ENCODE peak calls at places on chromosomes 3 and 15, in five cellular contexts. One of them, this sample, is unnamed. For H3K4me1, the result is how much of the 10 kb centered on the place peaks cover.

GRCh38 chr15:52483712-52484111 is 45.0 kb downstream of the MYO5A start:
- DNase-seq in neuronal stem cell: no peak
- DNase-seq in CD8-positive, alpha-beta T cell: no peak
- DNase-seq in uterus: no peak
- DNase-seq in A673: no peak
- DNase-seq in this sample: peak

GRCh38 chr3:197906850-197907187 is 43.2 kb upstream of the RPL35A start:
- DNase-seq in neuronal stem cell: no peak
- DNase-seq in CD8-positive, alpha-beta T cell: no peak
- DNase-seq in A673: no peak
- DNase-seq in uterus: no peak
- DNase-seq in this sample: no peak

GRCh38 chr3:3628676-3629328 is 170.4 kb upstream of the LRRN1 start:
- DNase-seq in neuronal stem cell: no peak
- DNase-seq in CD8-positive, alpha-beta T cell: no peak
- DNase-seq in uterus: no peak
- DNase-seq in A673: no peak
- DNase-seq in this sample: no peak

GRCh38 chr15:97652041-97652440 is 308.5 kb upstream of the ARRDC4 start:
- DNase-seq in neuronal stem cell: no peak
- DNase-seq in CD8-positive, alpha-beta T cell: no peak
- DNase-seq in A673: no peak
- DNase-seq in uterus: no peak
- DNase-seq in this sample: no peak

GRCh38 chr3:169760479-169760878 is 4.4 kb downstream of the TERC start:
- DNase-seq in CD8-positive, alpha-beta T cell: no peak
- DNase-seq in uterus: no peak
- DNase-seq in neuronal stem cell: no peak
- DNase-seq in A673: peak
- DNase-seq in this sample: no peak

GRCh38 chr3:138593488-138594149 is 441 bp downstream of the CEP70 start:
- DNase-seq in neuronal stem cell: no peak
- DNase-seq in A673: peak
- DNase-seq in CD8-positive, alpha-beta T cell: peak
- DNase-seq in uterus: no peak
- DNase-seq in this sample: no peak

GRCh38 chr3:141553055-141553454 is 66.2 kb downstream of the RASA2 start:
- DNase-seq in uterus: no peak
- DNase-seq in A673: no peak
- DNase-seq in neuronal stem cell: no peak
- DNase-seq in CD8-positive, alpha-beta T cell: peak
- DNase-seq in this sample: no peak

GRCh38 chr15:62742409-62743171 is 300.0 kb upstream of the TPM1 start:
- DNase-seq in A673: peak
- DNase-seq in uterus: peak
- DNase-seq in CD8-positive, alpha-beta T cell: peak
- DNase-seq in neuronal stem cell: peak
- DNase-seq in this sample: peak

GRCh38 chr3:123869165-123869564 is 15.0 kb downstream of the MYLK start:
- DNase-seq in A673: no peak
- DNase-seq in uterus: no peak
- DNase-seq in neuronal stem cell: no peak
- DNase-seq in CD8-positive, alpha-beta T cell: no peak
- DNase-seq in this sample: no peak

GRCh38 chr3:89256882-89257281 is 149.5 kb downstream of the EPHA3 start:
- DNase-seq in neuronal stem cell: no peak
- DNase-seq in CD8-positive, alpha-beta T cell: no peak
- DNase-seq in A673: no peak
- DNase-seq in uterus: no peak
- DNase-seq in this sample: no peak

GRCh38 chr3:142022381-142022780 is 127.0 kb downstream of the TFDP2 start:
- DNase-seq in A673: peak
- DNase-seq in neuronal stem cell: no peak
- DNase-seq in CD8-positive, alpha-beta T cell: no peak
- DNase-seq in uterus: no peak
- DNase-seq in this sample: no peak

GRCh38 chr3:69085543-69086132 is 901 bp downstream of the ARL6IP5 start:
- DNase-seq in neuronal stem cell: no peak
- DNase-seq in A673: no peak
- DNase-seq in CD8-positive, alpha-beta T cell: no peak
- DNase-seq in uterus: peak
- DNase-seq in this sample: peak

GRCh38 chr3:134621824-134622223 is 29.0 kb downstream of the KY start:
- DNase-seq in A673: no peak
- DNase-seq in CD8-positive, alpha-beta T cell: no peak
- DNase-seq in uterus: no peak
- DNase-seq in neuronal stem cell: no peak
- DNase-seq in this sample: no peak

GRCh38 chr3:189188466-189188865 is 16.7 kb downstream of the TPRG1 start:
- DNase-seq in A673: no peak
- DNase-seq in neuronal stem cell: no peak
- DNase-seq in uterus: no peak
- DNase-seq in CD8-positive, alpha-beta T cell: no peak
- DNase-seq in this sample: no peak

GRCh38 chr3:123422457-123422856 is 26.4 kb downstream of the ADCY5 start:
- DNase-seq in CD8-positive, alpha-beta T cell: no peak
- DNase-seq in A673: no peak
- DNase-seq in uterus: no peak
- DNase-seq in neuronal stem cell: no peak
- DNase-seq in this sample: no peak

GRCh38 chr3:52851348-52851747 is 16.5 kb upstream of the MUSTN1 start:
- DNase-seq in uterus: no peak
- DNase-seq in A673: peak
- DNase-seq in neuronal stem cell: peak
- DNase-seq in CD8-positive, alpha-beta T cell: peak
- DNase-seq in this sample: peak

GRCh38 chr3:51970606-51971300 is 3.1 kb downstream of the ABHD14B start:
- DNase-seq in CD8-positive, alpha-beta T cell: no peak
- DNase-seq in neuronal stem cell: no peak
- DNase-seq in uterus: no peak
- DNase-seq in A673: no peak
- DNase-seq in this sample: no peak

GRCh38 chr15:65209701-65210643 is 1.3 kb downstream of the CILP start:
- DNase-seq in CD8-positive, alpha-beta T cell: no peak
- DNase-seq in neuronal stem cell: no peak
- DNase-seq in uterus: no peak
- DNase-seq in A673: no peak
- DNase-seq in this sample: no peak

GRCh38 chr3:194686816-194687637 is 1.3 kb downstream of the FAM43A start:
- DNase-seq in neuronal stem cell: peak
- DNase-seq in CD8-positive, alpha-beta T cell: peak
- DNase-seq in A673: peak
- DNase-seq in uterus: peak
- DNase-seq in this sample: no peak

GRCh38 chr3:59321881-59322540 is 272.2 kb upstream of the CFAP20DC start:
- DNase-seq in CD8-positive, alpha-beta T cell: no peak
- DNase-seq in A673: no peak
- DNase-seq in neuronal stem cell: no peak
- DNase-seq in uterus: no peak
- DNase-seq in this sample: no peak

GRCh38 chr3:157077565-157077991 is 82.4 kb downstream of the CCNL1 start:
- DNase-seq in CD8-positive, alpha-beta T cell: no peak
- DNase-seq in neuronal stem cell: no peak
- DNase-seq in A673: no peak
- DNase-seq in uterus: no peak
- DNase-seq in this sample: peak

GRCh38 chr3:167520656-167521360 is 47.0 kb upstream of the SERPINI2 start:
- DNase-seq in uterus: no peak
- DNase-seq in neuronal stem cell: no peak
- DNase-seq in A673: no peak
- DNase-seq in CD8-positive, alpha-beta T cell: no peak
- DNase-seq in this sample: no peak

GRCh38 chr3:100042144-100042543 is 72.2 kb downstream of the FILIP1L start:
- DNase-seq in uterus: peak
- DNase-seq in CD8-positive, alpha-beta T cell: no peak
- DNase-seq in neuronal stem cell: no peak
- DNase-seq in A673: no peak
- DNase-seq in this sample: no peak

GRCh38 chr3:100041328-100041749 is 73.0 kb downstream of the FILIP1L start:
- DNase-seq in CD8-positive, alpha-beta T cell: no peak
- DNase-seq in uterus: no peak
- DNase-seq in A673: peak
- DNase-seq in neuronal stem cell: no peak
- DNase-seq in this sample: no peak

GRCh38 chr3:100044369-100044768 is 69.9 kb downstream of the FILIP1L start:
- DNase-seq in uterus: no peak
- DNase-seq in A673: no peak
- DNase-seq in neuronal stem cell: no peak
- DNase-seq in CD8-positive, alpha-beta T cell: no peak
- DNase-seq in this sample: no peak

GRCh38 chr3:100042577-100042981 is 71.7 kb downstream of the FILIP1L start:
- DNase-seq in neuronal stem cell: no peak
- DNase-seq in uterus: no peak
- DNase-seq in A673: no peak
- DNase-seq in CD8-positive, alpha-beta T cell: no peak
- DNase-seq in this sample: no peak

DNA sequence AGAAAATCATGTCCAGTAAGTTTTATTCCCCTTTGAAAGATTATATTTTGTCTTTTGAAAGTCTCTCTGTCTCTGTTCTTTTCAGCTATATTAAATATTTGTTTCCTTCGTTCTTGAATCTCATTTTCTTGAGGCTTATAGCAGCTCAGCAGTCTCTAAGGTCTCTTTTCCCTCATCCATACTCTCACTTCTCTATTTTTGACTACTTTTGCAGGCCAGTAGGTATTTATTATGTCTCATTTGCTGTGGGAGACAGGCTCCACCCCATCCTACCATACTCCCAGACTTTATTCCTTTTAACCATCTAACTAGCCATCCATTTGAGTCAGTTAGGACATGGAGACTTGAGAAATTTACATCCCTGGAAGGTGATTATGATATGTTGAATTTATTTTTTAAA is 71.0 kb downstream of the FILIP1L start:
- DNase-seq in uterus: no peak
- DNase-seq in CD8-positive, alpha-beta T cell: no peak
- DNase-seq in A673: no peak
- DNase-seq in neuronal stem cell: no peak
- DNase-seq in this sample: no peak
- H3K4me1 ChIP-seq in uterus: under half
- H3K4me1 ChIP-seq in CD8-positive, alpha-beta T cell: under half
- H3K4me1 ChIP-seq in A673: under half
- H3K4me1 ChIP-seq in neuronal stem cell: under half
- H3K4me1 ChIP-seq in this sample: half or more

GRCh38 chr15:78000927-78001249 is 76.6 kb downstream of the TBC1D2B start:
- DNase-seq in uterus: no peak
- DNase-seq in neuronal stem cell: no peak
- DNase-seq in CD8-positive, alpha-beta T cell: no peak
- DNase-seq in A673: no peak
- DNase-seq in this sample: no peak
- H3K4me3 ChIP-seq in uterus: no peak
- H3K4me3 ChIP-seq in neuronal stem cell: no peak
- H3K4me3 ChIP-seq in CD8-positive, alpha-beta T cell: no peak
- H3K4me3 ChIP-seq in A673: no peak
- H3K4me3 ChIP-seq in this sample: no peak

DNA sequence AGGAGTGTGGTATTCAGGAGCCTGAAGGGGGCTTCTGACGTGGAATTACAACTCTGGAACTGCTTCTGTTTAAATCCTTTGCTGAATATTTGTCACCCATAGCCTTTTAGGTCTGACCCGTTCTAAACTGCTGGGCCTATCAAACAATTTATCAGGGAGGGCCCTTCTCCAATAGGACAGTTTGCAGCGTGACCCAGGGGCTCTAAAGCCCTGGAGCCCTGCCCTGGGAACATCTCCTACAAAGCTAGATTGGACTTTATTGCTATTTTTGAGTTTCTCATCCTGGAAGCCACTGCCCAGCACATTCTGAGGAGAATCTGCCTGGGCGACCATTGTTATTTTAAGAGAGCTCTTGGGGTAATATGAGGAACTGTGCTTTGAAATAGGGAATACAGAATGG is 35.5 kb downstream of the KLF13 start:
- DNase-seq in neuronal stem cell: no peak
- DNase-seq in A673: no peak
- DNase-seq in uterus: no peak
- DNase-seq in CD8-positive, alpha-beta T cell: no peak
- DNase-seq in this sample: no peak
- H3K4me1 ChIP-seq in neuronal stem cell: under half
- H3K4me1 ChIP-seq in A673: under half
- H3K4me1 ChIP-seq in uterus: under half
- H3K4me1 ChIP-seq in CD8-positive, alpha-beta T cell: half or more
- H3K4me1 ChIP-seq in this sample: under half

GRCh38 chr3:131421957-131422498 is 40.5 kb downstream of the NUDT16 start:
- DNase-seq in CD8-positive, alpha-beta T cell: no peak
- DNase-seq in uterus: no peak
- DNase-seq in neuronal stem cell: no peak
- DNase-seq in A673: no peak
- DNase-seq in this sample: no peak

DNA sequence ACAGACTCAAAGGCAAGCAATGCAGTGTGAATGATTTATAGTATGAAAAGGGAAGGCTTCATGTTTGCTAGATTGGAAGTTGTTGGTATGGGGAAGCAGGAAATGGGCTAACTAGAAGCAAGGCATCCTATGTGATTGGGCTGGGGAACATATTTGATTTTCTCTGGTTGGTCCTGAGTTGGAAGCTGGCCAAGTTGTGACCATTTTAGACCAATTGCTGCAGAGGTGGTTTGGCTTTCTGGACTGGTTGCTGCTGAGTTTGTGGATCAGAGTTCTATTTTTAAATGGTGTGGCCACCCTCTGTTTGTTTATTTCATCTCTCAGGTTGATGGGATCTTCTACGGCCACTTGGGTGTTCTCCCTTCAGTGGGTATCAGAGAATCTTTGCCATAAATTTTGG is 39.7 kb downstream of the NUDT16 start:
- DNase-seq in uterus: no peak
- DNase-seq in A673: no peak
- DNase-seq in CD8-positive, alpha-beta T cell: no peak
- DNase-seq in neuronal stem cell: no peak
- DNase-seq in this sample: peak
- H3K4me3 ChIP-seq in uterus: no peak
- H3K4me3 ChIP-seq in A673: no peak
- H3K4me3 ChIP-seq in CD8-positive, alpha-beta T cell: no peak
- H3K4me3 ChIP-seq in neuronal stem cell: no peak
- H3K4me3 ChIP-seq in this sample: no peak

GRCh38 chr3:50604628-50605588 is 6.7 kb downstream of the CISH start:
- DNase-seq in neuronal stem cell: no peak
- DNase-seq in CD8-positive, alpha-beta T cell: no peak
- DNase-seq in uterus: peak
- DNase-seq in A673: no peak
- DNase-seq in this sample: no peak

GRCh38 chr3:50605901-50606326 is 5.7 kb downstream of the CISH start:
- DNase-seq in uterus: no peak
- DNase-seq in A673: no peak
- DNase-seq in neuronal stem cell: no peak
- DNase-seq in CD8-positive, alpha-beta T cell: no peak
- DNase-seq in this sample: no peak

GRCh38 chr3:50603261-50604109 is 8.1 kb downstream of the CISH start:
- DNase-seq in CD8-positive, alpha-beta T cell: no peak
- DNase-seq in uterus: no peak
- DNase-seq in neuronal stem cell: no peak
- DNase-seq in A673: no peak
- DNase-seq in this sample: no peak

GRCh38 chr3:50602675-50603191 is 8.8 kb downstream of the CISH start:
- DNase-seq in neuronal stem cell: no peak
- DNase-seq in CD8-positive, alpha-beta T cell: no peak
- DNase-seq in A673: no peak
- DNase-seq in uterus: no peak
- DNase-seq in this sample: no peak

GRCh38 chr3:50604110-50604621 is 7.4 kb downstream of the CISH start:
- DNase-seq in CD8-positive, alpha-beta T cell: no peak
- DNase-seq in neuronal stem cell: no peak
- DNase-seq in A673: no peak
- DNase-seq in uterus: no peak
- DNase-seq in this sample: no peak
- H3K4me1 ChIP-seq in CD8-positive, alpha-beta T cell: half or more
- H3K4me1 ChIP-seq in neuronal stem cell: under half
- H3K4me1 ChIP-seq in A673: under half
- H3K4me1 ChIP-seq in uterus: under half
- H3K4me1 ChIP-seq in this sample: under half

This sample was measured in SJCRH30.